ENCODE peak calls at places on chromosomes 5 and 9, in five cellular contexts. One of them, this sample, is unnamed.

GRCh38 chr5:103774736-103775135 is 212.1 kb upstream of the NUDT12 start:
- DNase-seq in frontal cortex: no peak
- DNase-seq in germinal center: no peak
- DNase-seq in gastrocnemius medialis: no peak
- DNase-seq in HS-27A: no peak
- DNase-seq in this sample: no peak

GRCh38 chr9:119280740-119281485 is 88.3 kb downstream of the BRINP1 start:
- DNase-seq in frontal cortex: no peak
- DNase-seq in germinal center: no peak
- DNase-seq in gastrocnemius medialis: no peak
- DNase-seq in HS-27A: no peak
- DNase-seq in this sample: no peak

GRCh38 chr5:112921031-112921832 is 795 bp downstream of the REEP5 start:
- DNase-seq in frontal cortex: peak
- DNase-seq in germinal center: peak
- DNase-seq in gastrocnemius medialis: peak
- DNase-seq in HS-27A: peak
- DNase-seq in this sample: peak

GRCh38 chr5:65121880-65122436 is 353.2 kb downstream of the CWC27 start:
- DNase-seq in frontal cortex: no peak
- DNase-seq in germinal center: no peak
- DNase-seq in gastrocnemius medialis: no peak
- DNase-seq in HS-27A: no peak
- DNase-seq in this sample: no peak

GRCh38 chr9:35338561-35339274 is 151.2 kb upstream of the RUSC2 start:
- DNase-seq in frontal cortex: no peak
- DNase-seq in germinal center: no peak
- DNase-seq in gastrocnemius medialis: no peak
- DNase-seq in HS-27A: no peak
- DNase-seq in this sample: no peak

GRCh38 chr5:145943674-145944121 is 7.3 kb downstream of the SH3RF2 start:
- DNase-seq in frontal cortex: no peak
- DNase-seq in germinal center: no peak
- DNase-seq in gastrocnemius medialis: peak
- DNase-seq in HS-27A: no peak
- DNase-seq in this sample: no peak

GRCh38 chr5:96379862-96380261 is 53.2 kb downstream of the PCSK1 start:
- DNase-seq in frontal cortex: no peak
- DNase-seq in germinal center: no peak
- DNase-seq in gastrocnemius medialis: no peak
- DNase-seq in HS-27A: no peak
- DNase-seq in this sample: no peak

GRCh38 chr5:40594811-40595210 is 84.9 kb upstream of the PTGER4 start:
- DNase-seq in frontal cortex: no peak
- DNase-seq in germinal center: no peak
- DNase-seq in gastrocnemius medialis: no peak
- DNase-seq in HS-27A: no peak
- DNase-seq in this sample: no peak

GRCh38 chr5:156325671-156326070 is 1.3 kb upstream of the SGCD start:
- DNase-seq in frontal cortex: no peak
- DNase-seq in germinal center: no peak
- DNase-seq in gastrocnemius medialis: no peak
- DNase-seq in HS-27A: no peak
- DNase-seq in this sample: no peak

GRCh38 chr9:99486684-99487083 is 264.6 kb downstream of the SEC61B start:
- DNase-seq in frontal cortex: no peak
- DNase-seq in germinal center: no peak
- DNase-seq in gastrocnemius medialis: no peak
- DNase-seq in HS-27A: no peak
- DNase-seq in this sample: no peak

GRCh38 chr9:133449760-133450159 is 10.0 kb upstream of the CACFD1 start:
- DNase-seq in frontal cortex: no peak
- DNase-seq in germinal center: no peak
- DNase-seq in gastrocnemius medialis: no peak
- DNase-seq in HS-27A: no peak
- DNase-seq in this sample: no peak

GRCh38 chr5:92659246-92659645 is 921.8 kb downstream of the NR2F1-AS1 start:
- DNase-seq in frontal cortex: no peak
- DNase-seq in germinal center: no peak
- DNase-seq in gastrocnemius medialis: no peak
- DNase-seq in HS-27A: no peak
- DNase-seq in this sample: no peak

GRCh38 chr5:146890073-146890472 is 11.5 kb upstream of the PPP2R2B start:
- DNase-seq in frontal cortex: no peak
- DNase-seq in germinal center: no peak
- DNase-seq in gastrocnemius medialis: no peak
- DNase-seq in HS-27A: no peak
- DNase-seq in this sample: no peak

GRCh38 chr5:78642701-78643100 is 5.9 kb downstream of the LHFPL2 start:
- DNase-seq in frontal cortex: no peak
- DNase-seq in germinal center: no peak
- DNase-seq in gastrocnemius medialis: no peak
- DNase-seq in HS-27A: no peak
- DNase-seq in this sample: no peak

GRCh38 chr5:36915653-36916052 is 39.1 kb downstream of the NIPBL start:
- DNase-seq in frontal cortex: no peak
- DNase-seq in germinal center: no peak
- DNase-seq in gastrocnemius medialis: no peak
- DNase-seq in HS-27A: no peak
- DNase-seq in this sample: no peak

GRCh38 chr9:129037767-129038098 is 1.3 kb downstream of the MIGA2 start:
- DNase-seq in frontal cortex: no peak
- DNase-seq in germinal center: no peak
- DNase-seq in gastrocnemius medialis: no peak
- DNase-seq in HS-27A: no peak
- DNase-seq in this sample: no peak

GRCh38 chr9:2281803-2282185 is 266.6 kb downstream of the SMARCA2 start:
- DNase-seq in frontal cortex: no peak
- DNase-seq in germinal center: no peak
- DNase-seq in gastrocnemius medialis: no peak
- DNase-seq in HS-27A: peak
- DNase-seq in this sample: no peak

This sample was measured in GM10248.